ENCODE peak calls at places on chromosome 11, in nine cellular contexts. One of them, this sample, is unnamed.

GRCh38 chr11:9757809-9758675 is 94.2 kb downstream of the SWAP70 start:
- DNase-seq in A549: peak
- DNase-seq in KG1: peak
- DNase-seq in heart left ventricle: peak
- DNase-seq in PC-3: peak
- DNase-seq in stimulated activated CD8-positive, alpha-beta memory T cell treated with anti-CD3 and anti-CD28 coated beads, Interleukin-12 subunit alpha, Interleukin-12 subunit beta, amount 100 ng/mL, for 1 hour: peak
- DNase-seq in DMS79: peak
- DNase-seq in nucleus accumbens: peak
- DNase-seq in NCI-H2081: peak
- DNase-seq in this sample: no peak

GRCh38 chr11:42161886-42162285 is 702.4 kb upstream of the LRRC4C start:
- DNase-seq in A549: no peak
- DNase-seq in KG1: no peak
- DNase-seq in heart left ventricle: no peak
- DNase-seq in PC-3: no peak
- DNase-seq in stimulated activated CD8-positive, alpha-beta memory T cell treated with anti-CD3 and anti-CD28 coated beads, Interleukin-12 subunit alpha, Interleukin-12 subunit beta, amount 100 ng/mL, for 1 hour: no peak
- DNase-seq in DMS79: no peak
- DNase-seq in nucleus accumbens: no peak
- DNase-seq in NCI-H2081: no peak
- DNase-seq in this sample: no peak

GRCh38 chr11:907668-908067 is 2.9 kb downstream of the CHID1 start:
- DNase-seq in A549: no peak
- DNase-seq in KG1: no peak
- DNase-seq in heart left ventricle: no peak
- DNase-seq in PC-3: no peak
- DNase-seq in stimulated activated CD8-positive, alpha-beta memory T cell treated with anti-CD3 and anti-CD28 coated beads, Interleukin-12 subunit alpha, Interleukin-12 subunit beta, amount 100 ng/mL, for 1 hour: no peak
- DNase-seq in DMS79: no peak
- DNase-seq in nucleus accumbens: no peak
- DNase-seq in NCI-H2081: no peak
- DNase-seq in this sample: no peak

GRCh38 chr11:95908826-95909225 is 15.1 kb downstream of the MTMR2 start:
- DNase-seq in A549: no peak
- DNase-seq in KG1: no peak
- DNase-seq in heart left ventricle: no peak
- DNase-seq in PC-3: no peak
- DNase-seq in stimulated activated CD8-positive, alpha-beta memory T cell treated with anti-CD3 and anti-CD28 coated beads, Interleukin-12 subunit alpha, Interleukin-12 subunit beta, amount 100 ng/mL, for 1 hour: no peak
- DNase-seq in DMS79: no peak
- DNase-seq in nucleus accumbens: no peak
- DNase-seq in NCI-H2081: no peak
- DNase-seq in this sample: no peak

GRCh38 chr11:14179126-14179820 is 179.7 kb downstream of the RRAS2 start:
- DNase-seq in A549: no peak
- DNase-seq in KG1: no peak
- DNase-seq in heart left ventricle: no peak
- DNase-seq in PC-3: no peak
- DNase-seq in stimulated activated CD8-positive, alpha-beta memory T cell treated with anti-CD3 and anti-CD28 coated beads, Interleukin-12 subunit alpha, Interleukin-12 subunit beta, amount 100 ng/mL, for 1 hour: no peak
- DNase-seq in DMS79: no peak
- DNase-seq in nucleus accumbens: no peak
- DNase-seq in NCI-H2081: no peak
- DNase-seq in this sample: no peak

GRCh38 chr11:83724704-83725114 is 438.5 kb upstream of the CCDC90B start:
- DNase-seq in A549: peak
- DNase-seq in KG1: no peak
- DNase-seq in heart left ventricle: no peak
- DNase-seq in PC-3: peak
- DNase-seq in stimulated activated CD8-positive, alpha-beta memory T cell treated with anti-CD3 and anti-CD28 coated beads, Interleukin-12 subunit alpha, Interleukin-12 subunit beta, amount 100 ng/mL, for 1 hour: no peak
- DNase-seq in DMS79: no peak
- DNase-seq in nucleus accumbens: no peak
- DNase-seq in NCI-H2081: peak
- DNase-seq in this sample: no peak

GRCh38 chr11:69295995-69296889 is 2.3 kb downstream of the MYEOV start:
- DNase-seq in A549: peak
- DNase-seq in KG1: no peak
- DNase-seq in heart left ventricle: peak
- DNase-seq in PC-3: peak
- DNase-seq in stimulated activated CD8-positive, alpha-beta memory T cell treated with anti-CD3 and anti-CD28 coated beads, Interleukin-12 subunit alpha, Interleukin-12 subunit beta, amount 100 ng/mL, for 1 hour: no peak
- DNase-seq in DMS79: no peak
- DNase-seq in nucleus accumbens: no peak
- DNase-seq in NCI-H2081: no peak
- DNase-seq in this sample: no peak

GRCh38 chr11:128687321-128687720 is 6.6 kb upstream of the FLI1 start:
- DNase-seq in A549: no peak
- DNase-seq in KG1: no peak
- DNase-seq in heart left ventricle: peak
- DNase-seq in PC-3: no peak
- DNase-seq in stimulated activated CD8-positive, alpha-beta memory T cell treated with anti-CD3 and anti-CD28 coated beads, Interleukin-12 subunit alpha, Interleukin-12 subunit beta, amount 100 ng/mL, for 1 hour: no peak
- DNase-seq in DMS79: no peak
- DNase-seq in nucleus accumbens: no peak
- DNase-seq in NCI-H2081: no peak
- DNase-seq in this sample: no peak

GRCh38 chr11:71490044-71490730 is 36.9 kb upstream of the KRTAP5-7 start:
- DNase-seq in A549: no peak
- DNase-seq in KG1: no peak
- DNase-seq in heart left ventricle: no peak
- DNase-seq in PC-3: no peak
- DNase-seq in stimulated activated CD8-positive, alpha-beta memory T cell treated with anti-CD3 and anti-CD28 coated beads, Interleukin-12 subunit alpha, Interleukin-12 subunit beta, amount 100 ng/mL, for 1 hour: no peak
- DNase-seq in DMS79: no peak
- DNase-seq in nucleus accumbens: no peak
- DNase-seq in NCI-H2081: no peak
- DNase-seq in this sample: no peak

GRCh38 chr11:14418801-14419417 is 59.9 kb upstream of the RRAS2 start:
- DNase-seq in A549: peak
- DNase-seq in KG1: no peak
- DNase-seq in heart left ventricle: no peak
- DNase-seq in PC-3: peak
- DNase-seq in stimulated activated CD8-positive, alpha-beta memory T cell treated with anti-CD3 and anti-CD28 coated beads, Interleukin-12 subunit alpha, Interleukin-12 subunit beta, amount 100 ng/mL, for 1 hour: no peak
- DNase-seq in DMS79: no peak
- DNase-seq in nucleus accumbens: no peak
- DNase-seq in NCI-H2081: no peak
- DNase-seq in this sample: no peak

GRCh38 chr11:7689239-7689638 is 15.9 kb upstream of the CYB5R2 start:
- DNase-seq in A549: no peak
- DNase-seq in KG1: no peak
- DNase-seq in heart left ventricle: no peak
- DNase-seq in PC-3: no peak
- DNase-seq in stimulated activated CD8-positive, alpha-beta memory T cell treated with anti-CD3 and anti-CD28 coated beads, Interleukin-12 subunit alpha, Interleukin-12 subunit beta, amount 100 ng/mL, for 1 hour: no peak
- DNase-seq in DMS79: no peak
- DNase-seq in nucleus accumbens: no peak
- DNase-seq in NCI-H2081: no peak
- DNase-seq in this sample: no peak

GRCh38 chr11:17601206-17602075 is 54.4 kb downstream of the OTOG start:
- DNase-seq in A549: no peak
- DNase-seq in KG1: no peak
- DNase-seq in heart left ventricle: no peak
- DNase-seq in PC-3: no peak
- DNase-seq in stimulated activated CD8-positive, alpha-beta memory T cell treated with anti-CD3 and anti-CD28 coated beads, Interleukin-12 subunit alpha, Interleukin-12 subunit beta, amount 100 ng/mL, for 1 hour: no peak
- DNase-seq in DMS79: no peak
- DNase-seq in nucleus accumbens: peak
- DNase-seq in NCI-H2081: no peak
- DNase-seq in this sample: no peak

GRCh38 chr11:132999519-132999918 is 532.8 kb downstream of the OPCML start:
- DNase-seq in A549: no peak
- DNase-seq in KG1: no peak
- DNase-seq in heart left ventricle: no peak
- DNase-seq in PC-3: no peak
- DNase-seq in stimulated activated CD8-positive, alpha-beta memory T cell treated with anti-CD3 and anti-CD28 coated beads, Interleukin-12 subunit alpha, Interleukin-12 subunit beta, amount 100 ng/mL, for 1 hour: no peak
- DNase-seq in DMS79: no peak
- DNase-seq in nucleus accumbens: no peak
- DNase-seq in NCI-H2081: no peak
- DNase-seq in this sample: no peak

GRCh38 chr11:46369458-46370152 is 11.9 kb upstream of the MDK start:
- DNase-seq in A549: peak
- DNase-seq in KG1: no peak
- DNase-seq in heart left ventricle: peak
- DNase-seq in PC-3: peak
- DNase-seq in stimulated activated CD8-positive, alpha-beta memory T cell treated with anti-CD3 and anti-CD28 coated beads, Interleukin-12 subunit alpha, Interleukin-12 subunit beta, amount 100 ng/mL, for 1 hour: no peak
- DNase-seq in DMS79: peak
- DNase-seq in nucleus accumbens: no peak
- DNase-seq in NCI-H2081: peak
- DNase-seq in this sample: no peak

GRCh38 chr11:69157156-69157821 is 1.6 kb downstream of the SMIM38 start:
- DNase-seq in A549: no peak
- DNase-seq in KG1: no peak
- DNase-seq in heart left ventricle: peak
- DNase-seq in PC-3: no peak
- DNase-seq in stimulated activated CD8-positive, alpha-beta memory T cell treated with anti-CD3 and anti-CD28 coated beads, Interleukin-12 subunit alpha, Interleukin-12 subunit beta, amount 100 ng/mL, for 1 hour: no peak
- DNase-seq in DMS79: no peak
- DNase-seq in nucleus accumbens: peak
- DNase-seq in NCI-H2081: no peak
- DNase-seq in this sample: no peak

GRCh38 chr11:118343248-118343647 is 743 bp upstream of the CD3D start:
- DNase-seq in A549: no peak
- DNase-seq in KG1: no peak
- DNase-seq in heart left ventricle: no peak
- DNase-seq in PC-3: no peak
- DNase-seq in stimulated activated CD8-positive, alpha-beta memory T cell treated with anti-CD3 and anti-CD28 coated beads, Interleukin-12 subunit alpha, Interleukin-12 subunit beta, amount 100 ng/mL, for 1 hour: no peak
- DNase-seq in DMS79: no peak
- DNase-seq in nucleus accumbens: no peak
- DNase-seq in NCI-H2081: no peak
- DNase-seq in this sample: no peak

GRCh38 chr11:86040919-86041318 is 28.0 kb downstream of the PICALM start:
- DNase-seq in A549: no peak
- DNase-seq in KG1: no peak
- DNase-seq in heart left ventricle: no peak
- DNase-seq in PC-3: no peak
- DNase-seq in stimulated activated CD8-positive, alpha-beta memory T cell treated with anti-CD3 and anti-CD28 coated beads, Interleukin-12 subunit alpha, Interleukin-12 subunit beta, amount 100 ng/mL, for 1 hour: no peak
- DNase-seq in DMS79: no peak
- DNase-seq in nucleus accumbens: no peak
- DNase-seq in NCI-H2081: no peak
- DNase-seq in this sample: no peak

GRCh38 chr11:46352063-46352841 is 5.0 kb downstream of the DGKZ start:
- DNase-seq in A549: peak
- DNase-seq in KG1: no peak
- DNase-seq in heart left ventricle: peak
- DNase-seq in PC-3: peak
- DNase-seq in stimulated activated CD8-positive, alpha-beta memory T cell treated with anti-CD3 and anti-CD28 coated beads, Interleukin-12 subunit alpha, Interleukin-12 subunit beta, amount 100 ng/mL, for 1 hour: peak
- DNase-seq in DMS79: no peak
- DNase-seq in nucleus accumbens: peak
- DNase-seq in NCI-H2081: peak
- DNase-seq in this sample: no peak

GRCh38 chr11:12900496-12900895 is 108.6 kb upstream of the RASSF10 start:
- DNase-seq in A549: peak
- DNase-seq in KG1: no peak
- DNase-seq in heart left ventricle: no peak
- DNase-seq in PC-3: peak
- DNase-seq in stimulated activated CD8-positive, alpha-beta memory T cell treated with anti-CD3 and anti-CD28 coated beads, Interleukin-12 subunit alpha, Interleukin-12 subunit beta, amount 100 ng/mL, for 1 hour: no peak
- DNase-seq in DMS79: no peak
- DNase-seq in nucleus accumbens: no peak
- DNase-seq in NCI-H2081: no peak
- DNase-seq in this sample: peak

GRCh38 chr11:47186076-47186936 is at the start of gene PACSIN3:
- DNase-seq in A549: peak
- DNase-seq in KG1: no peak
- DNase-seq in heart left ventricle: peak
- DNase-seq in PC-3: peak
- DNase-seq in stimulated activated CD8-positive, alpha-beta memory T cell treated with anti-CD3 and anti-CD28 coated beads, Interleukin-12 subunit alpha, Interleukin-12 subunit beta, amount 100 ng/mL, for 1 hour: no peak
- DNase-seq in DMS79: no peak
- DNase-seq in nucleus accumbens: no peak
- DNase-seq in NCI-H2081: peak
- DNase-seq in this sample: no peak

GRCh38 chr11:65422633-65423515 is at the start of gene NEAT1:
- DNase-seq in A549: peak
- DNase-seq in KG1: peak
- DNase-seq in heart left ventricle: peak
- DNase-seq in PC-3: peak
- DNase-seq in stimulated activated CD8-positive, alpha-beta memory T cell treated with anti-CD3 and anti-CD28 coated beads, Interleukin-12 subunit alpha, Interleukin-12 subunit beta, amount 100 ng/mL, for 1 hour: peak
- DNase-seq in DMS79: peak
- DNase-seq in nucleus accumbens: peak
- DNase-seq in NCI-H2081: peak
- DNase-seq in this sample: peak

GRCh38 chr11:65503606-65503922 is 4.7 kb downstream of the MALAT1 start:
- DNase-seq in A549: no peak
- DNase-seq in KG1: no peak
- DNase-seq in heart left ventricle: no peak
- DNase-seq in PC-3: no peak
- DNase-seq in stimulated activated CD8-positive, alpha-beta memory T cell treated with anti-CD3 and anti-CD28 coated beads, Interleukin-12 subunit alpha, Interleukin-12 subunit beta, amount 100 ng/mL, for 1 hour: no peak
- DNase-seq in DMS79: no peak
- DNase-seq in nucleus accumbens: no peak
- DNase-seq in NCI-H2081: no peak
- DNase-seq in this sample: no peak

GRCh38 chr11:35151241-35151640 is 12.3 kb downstream of the CD44 start:
- DNase-seq in A549: no peak
- DNase-seq in KG1: no peak
- DNase-seq in heart left ventricle: no peak
- DNase-seq in PC-3: no peak
- DNase-seq in stimulated activated CD8-positive, alpha-beta memory T cell treated with anti-CD3 and anti-CD28 coated beads, Interleukin-12 subunit alpha, Interleukin-12 subunit beta, amount 100 ng/mL, for 1 hour: no peak
- DNase-seq in DMS79: no peak
- DNase-seq in nucleus accumbens: no peak
- DNase-seq in NCI-H2081: no peak
- DNase-seq in this sample: no peak

GRCh38 chr11:75595511-75595910 is 33.5 kb downstream of the SERPINH1 start:
- DNase-seq in A549: no peak
- DNase-seq in KG1: no peak
- DNase-seq in heart left ventricle: no peak
- DNase-seq in PC-3: no peak
- DNase-seq in stimulated activated CD8-positive, alpha-beta memory T cell treated with anti-CD3 and anti-CD28 coated beads, Interleukin-12 subunit alpha, Interleukin-12 subunit beta, amount 100 ng/mL, for 1 hour: no peak
- DNase-seq in DMS79: no peak
- DNase-seq in nucleus accumbens: no peak
- DNase-seq in NCI-H2081: no peak
- DNase-seq in this sample: no peak

GRCh38 chr11:118610773-118611432 is 3.5 kb downstream of the PHLDB1 start:
- DNase-seq in A549: peak
- DNase-seq in KG1: peak
- DNase-seq in heart left ventricle: peak
- DNase-seq in PC-3: peak
- DNase-seq in stimulated activated CD8-positive, alpha-beta memory T cell treated with anti-CD3 and anti-CD28 coated beads, Interleukin-12 subunit alpha, Interleukin-12 subunit beta, amount 100 ng/mL, for 1 hour: peak
- DNase-seq in DMS79: no peak
- DNase-seq in nucleus accumbens: peak
- DNase-seq in NCI-H2081: no peak
- DNase-seq in this sample: no peak

GRCh38 chr11:45335434-45335833 is 49.3 kb upstream of the SYT13 start:
- DNase-seq in A549: no peak
- DNase-seq in KG1: no peak
- DNase-seq in heart left ventricle: no peak
- DNase-seq in PC-3: no peak
- DNase-seq in stimulated activated CD8-positive, alpha-beta memory T cell treated with anti-CD3 and anti-CD28 coated beads, Interleukin-12 subunit alpha, Interleukin-12 subunit beta, amount 100 ng/mL, for 1 hour: no peak
- DNase-seq in DMS79: no peak
- DNase-seq in nucleus accumbens: no peak
- DNase-seq in NCI-H2081: no peak
- DNase-seq in this sample: no peak

GRCh38 chr11:130454495-130455262 is 6.2 kb downstream of the ADAMTS15 start:
- DNase-seq in A549: no peak
- DNase-seq in KG1: no peak
- DNase-seq in heart left ventricle: no peak
- DNase-seq in PC-3: no peak
- DNase-seq in stimulated activated CD8-positive, alpha-beta memory T cell treated with anti-CD3 and anti-CD28 coated beads, Interleukin-12 subunit alpha, Interleukin-12 subunit beta, amount 100 ng/mL, for 1 hour: no peak
- DNase-seq in DMS79: no peak
- DNase-seq in nucleus accumbens: no peak
- DNase-seq in NCI-H2081: no peak
- DNase-seq in this sample: no peak

GRCh38 chr11:76802151-76802550 is 19.0 kb downstream of the TSKU start:
- DNase-seq in A549: no peak
- DNase-seq in KG1: no peak
- DNase-seq in heart left ventricle: no peak
- DNase-seq in PC-3: no peak
- DNase-seq in stimulated activated CD8-positive, alpha-beta memory T cell treated with anti-CD3 and anti-CD28 coated beads, Interleukin-12 subunit alpha, Interleukin-12 subunit beta, amount 100 ng/mL, for 1 hour: no peak
- DNase-seq in DMS79: no peak
- DNase-seq in nucleus accumbens: no peak
- DNase-seq in NCI-H2081: no peak
- DNase-seq in this sample: no peak

GRCh38 chr11:134862168-134862567 is 450.1 kb upstream of the B3GAT1 start:
- DNase-seq in A549: no peak
- DNase-seq in KG1: no peak
- DNase-seq in heart left ventricle: no peak
- DNase-seq in PC-3: no peak
- DNase-seq in stimulated activated CD8-positive, alpha-beta memory T cell treated with anti-CD3 and anti-CD28 coated beads, Interleukin-12 subunit alpha, Interleukin-12 subunit beta, amount 100 ng/mL, for 1 hour: no peak
- DNase-seq in DMS79: no peak
- DNase-seq in nucleus accumbens: no peak
- DNase-seq in NCI-H2081: no peak
- DNase-seq in this sample: no peak